ENCODE peak calls at places on chromosomes 2 and 18, in five cellular contexts. Q is fibroblast of lung, P is A673, Z is heart right ventricle, U is A549. T is an unnamed sample.

GRCh38 chr2:71226391-71226964 is 425 bp downstream of the PAIP2B start:
- DNase-seq in Q (no peak), P (peak), Z (peak), U (no peak), T (peak)

GRCh38 chr2:238895901-238896600 is 48.2 kb downstream of the TWIST2 start:
- DNase-seq in Q (peak), P (no peak), Z (peak), U (no peak), T (no peak)

GRCh38 chr2:41294331-41294730 is 753.5 kb upstream of the PKDCC start:
- DNase-seq in Q (no peak), P (no peak), Z (no peak), U (no peak), T (no peak)

GRCh38 chr2:42575458-42576064 is 7.1 kb downstream of the MTA3 start:
- DNase-seq in Q (no peak), P (no peak), Z (no peak), U (no peak), T (no peak)

GRCh38 chr18:55321268-55322175 is 266.5 kb downstream of the TCF4 start:
- DNase-seq in Q (peak), P (peak), Z (peak), U (peak), T (peak)

GRCh38 chr2:37797081-37797480 is 125.6 kb upstream of the CDC42EP3 start:
- DNase-seq in Q (peak), P (no peak), Z (no peak), U (no peak), T (no peak)

GRCh38 chr18:21363411-21363810 is 121.4 kb downstream of the GREB1L start:
- DNase-seq in Q (no peak), P (no peak), Z (no peak), U (no peak), T (no peak)

GRCh38 chr2:120675460-120676130 is 60.1 kb upstream of the GLI2 start:
- DNase-seq in Q (peak), P (peak), Z (peak), U (peak), T (peak)

GRCh38 chr2:230520875-230521155 is 104.8 kb downstream of the SP100 start:
- DNase-seq in Q (peak), P (no peak), Z (no peak), U (peak), T (peak)

GRCh38 chr2:190159453-190159852 is 96.9 kb upstream of the MSTN start:
- DNase-seq in Q (peak), P (no peak), Z (peak), U (no peak), T (no peak)

GRCh38 chr2:135790423-135790822 is 46.6 kb downstream of the LCT start:
- DNase-seq in Q (no peak), P (no peak), Z (no peak), U (no peak), T (no peak)

DNA sequence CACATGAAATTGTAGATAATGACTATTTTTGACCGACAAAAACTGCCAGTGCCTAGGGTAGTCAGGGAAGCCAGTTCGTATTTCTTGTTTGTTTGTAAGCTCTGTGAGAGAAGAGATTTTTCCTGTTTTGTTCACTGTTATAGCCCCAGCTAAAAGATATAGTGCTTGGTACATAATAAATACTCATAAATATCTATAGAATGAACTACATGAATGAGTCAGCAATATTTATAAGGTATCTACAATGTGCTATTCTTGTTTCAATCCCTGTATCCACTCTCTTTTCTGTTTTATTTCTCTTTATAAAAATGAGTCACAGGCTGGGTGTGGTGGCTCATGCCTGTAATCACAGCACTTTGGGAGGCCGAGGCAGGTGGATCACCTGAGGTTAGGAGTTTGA is 275.6 kb upstream of the FANCL start:
- DNase-seq in Q (no peak), P (no peak), Z (no peak), U (no peak), T (no peak)
- H3K27ac ChIP-seq in Q (no peak), P (no peak), Z (no peak), U (no peak), T (no peak)

GRCh38 chr18:70578480-70578879 is 289.6 kb downstream of the SOCS6 start:
- DNase-seq in Q (no peak), P (peak), Z (no peak), U (peak), T (no peak)
- TF ChIP-seq CTCF in Q (no peak), P (peak), Z (no peak), U (peak), T (no peak)

GRCh38 chr2:149218500-149218899 is 111.9 kb upstream of the LYPD6 start:
- DNase-seq in Q (no peak), P (no peak), Z (no peak), U (no peak), T (no peak)

GRCh38 chr2:149223472-149224062 is 106.8 kb upstream of the LYPD6 start:
- DNase-seq in Q (no peak), P (no peak), Z (no peak), U (no peak), T (no peak)

GRCh38 chr2:149221002-149221401 is 109.4 kb upstream of the LYPD6 start:
- DNase-seq in Q (no peak), P (no peak), Z (no peak), U (no peak), T (no peak)

GRCh38 chr2:149221898-149222297 is 108.5 kb upstream of the LYPD6 start:
- DNase-seq in Q (no peak), P (peak), Z (no peak), U (no peak), T (no peak)

GRCh38 chr2:149219853-149220252 is 110.5 kb upstream of the LYPD6 start:
- DNase-seq in Q (no peak), P (no peak), Z (no peak), U (no peak), T (no peak)
- H3K27ac ChIP-seq in Q (no peak), P (no peak), Z (no peak), U (no peak), T (no peak)

GRCh38 chr2:25332571-25332970 is 9.2 kb downstream of the DNMT3A start:
- DNase-seq in Q (no peak), P (no peak), Z (peak), U (no peak), T (no peak)

GRCh38 chr2:25331686-25332365 is 9.9 kb downstream of the DNMT3A start:
- DNase-seq in Q (no peak), P (no peak), Z (no peak), U (no peak), T (no peak)

GRCh38 chr2:25330273-25330672 is 11.5 kb downstream of the DNMT3A start:
- DNase-seq in Q (no peak), P (no peak), Z (no peak), U (no peak), T (no peak)

GRCh38 chr2:25328152-25329085 is 13.3 kb downstream of the DNMT3A start:
- DNase-seq in Q (no peak), P (no peak), Z (no peak), U (no peak), T (no peak)

GRCh38 chr2:25330937-25331336 is 10.8 kb downstream of the DNMT3A start:
- DNase-seq in Q (no peak), P (no peak), Z (no peak), U (no peak), T (no peak)
- TF ChIP-seq CTCF in Q (no peak), P (no peak), Z (no peak), U (no peak), T (no peak)

GRCh38 chr2:64601027-64601767 is 52.5 kb downstream of the SERTAD2 start:
- DNase-seq in Q (peak), P (no peak), Z (no peak), U (no peak), T (no peak)
- H3K27ac ChIP-seq in Q (no peak), P (no peak), Z (no peak), U (no peak), T (no peak)

GRCh38 chr2:234792566-234792965 is 159.3 kb upstream of the SH3BP4 start:
- DNase-seq in Q (no peak), P (peak), Z (no peak), U (no peak), T (no peak)

GRCh38 chr2:234789926-234790325 is 161.9 kb upstream of the SH3BP4 start:
- DNase-seq in Q (no peak), P (no peak), Z (no peak), U (no peak), T (no peak)

GRCh38 chr2:234787114-234787513 is 164.7 kb upstream of the SH3BP4 start:
- DNase-seq in Q (no peak), P (no peak), Z (no peak), U (no peak), T (no peak)

GRCh38 chr2:234793211-234793610 is 158.6 kb upstream of the SH3BP4 start:
- DNase-seq in Q (no peak), P (no peak), Z (no peak), U (no peak), T (no peak)

GRCh38 chr2:234788841-234789240 is 163.0 kb upstream of the SH3BP4 start:
- DNase-seq in Q (no peak), P (no peak), Z (no peak), U (no peak), T (no peak)
- TF ChIP-seq CTCF in Q (no peak), P (no peak), Z (no peak), U (no peak), T (no peak)

GRCh38 chr2:200795044-200795443 is 16.7 kb upstream of the BZW1 start:
- DNase-seq in Q (peak), P (no peak), Z (no peak), U (peak), T (peak)
- H3K27ac ChIP-seq in Q (no peak), P (no peak), Z (no peak), U (peak), T (peak)

GRCh38 chr2:181738074-181738473 is 57.8 kb upstream of the NEUROD1 start:
- DNase-seq in Q (no peak), P (peak), Z (no peak), U (peak), T (no peak)
- TF ChIP-seq CTCF in Q (peak), P (peak), Z (no peak), U (peak), T (no peak)

GRCh38 chr2:106124126-106124756 is 69.9 kb downstream of the UXS1 start:
- DNase-seq in Q (no peak), P (no peak), Z (no peak), U (no peak), T (no peak)

GRCh38 chr2:106126705-106127281 is 67.3 kb downstream of the UXS1 start:
- DNase-seq in Q (no peak), P (no peak), Z (no peak), U (no peak), T (no peak)

GRCh38 chr2:106126295-106126694 is 67.8 kb downstream of the UXS1 start:
- DNase-seq in Q (no peak), P (no peak), Z (no peak), U (no peak), T (no peak)

GRCh38 chr2:106127282-106127771 is 66.8 kb downstream of the UXS1 start:
- DNase-seq in Q (peak), P (no peak), Z (no peak), U (no peak), T (no peak)

DNA sequence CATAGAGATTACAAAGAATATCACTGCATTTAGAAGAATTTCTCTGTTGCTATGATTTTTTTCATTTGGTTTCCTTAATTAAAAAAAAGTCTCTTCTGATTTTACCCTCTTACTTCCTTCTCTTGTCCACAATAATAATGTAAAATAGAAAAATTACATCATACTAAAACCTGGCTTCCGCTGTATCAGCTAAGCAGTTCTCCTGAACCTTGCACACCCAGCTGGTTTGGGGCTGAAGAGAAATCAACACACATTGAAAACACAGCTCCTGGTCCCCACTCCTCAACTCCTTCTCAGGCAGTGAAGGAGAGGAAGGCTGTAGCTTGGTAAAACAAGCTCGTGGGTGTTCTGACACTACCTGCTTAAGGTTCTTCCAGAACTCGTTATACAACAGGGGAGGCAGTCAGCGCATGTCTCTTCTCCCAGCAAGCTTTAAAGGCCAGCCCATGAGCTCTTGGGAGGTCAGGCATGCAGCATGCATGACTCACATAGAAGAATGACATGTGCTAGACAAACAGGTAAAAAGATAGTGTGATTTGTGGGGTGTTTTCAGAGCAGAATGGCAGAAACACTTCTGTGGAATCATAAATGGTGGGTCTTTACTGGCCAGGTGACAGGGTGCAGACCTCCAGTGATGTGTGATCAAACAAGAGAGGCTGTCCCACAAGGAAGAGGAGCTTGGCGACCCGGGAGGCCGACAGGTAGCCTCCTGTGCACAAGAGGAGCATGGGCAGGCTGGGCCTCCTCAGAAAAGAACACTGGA is 69.1 kb downstream of the UXS1 start:
- DNase-seq in Q (no peak), P (no peak), Z (no peak), U (no peak), T (peak)
- H3K27ac ChIP-seq in Q (no peak), P (no peak), Z (no peak), U (no peak), T (no peak)

DNA sequence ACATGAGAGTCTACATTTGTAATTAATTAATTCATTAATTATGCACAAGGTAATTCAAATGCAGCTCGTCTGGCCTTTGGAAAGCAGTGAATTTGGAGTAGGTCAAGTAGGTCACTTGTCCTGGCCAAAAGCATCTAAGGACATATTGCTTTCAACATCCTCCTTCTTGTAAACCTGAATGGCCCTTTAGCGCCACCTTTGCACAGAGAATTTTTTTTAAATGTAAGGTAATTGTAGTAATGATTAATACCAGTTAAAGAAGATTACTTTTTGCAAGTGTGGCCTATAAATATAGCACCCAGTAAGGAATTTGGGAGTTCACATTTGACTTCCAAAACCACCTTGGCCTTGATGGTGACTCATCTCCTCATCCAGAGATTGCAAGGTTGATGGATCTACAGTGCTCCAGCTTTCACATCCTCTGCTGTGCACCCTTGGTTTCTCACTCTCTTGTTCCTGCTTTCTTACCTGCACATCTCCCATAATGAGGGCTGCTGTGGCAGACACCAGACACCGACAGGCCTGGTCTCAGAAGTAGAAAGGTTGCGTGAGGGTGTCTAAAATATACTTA is 481.7 kb downstream of the TGIF1 start:
- DNase-seq in Q (no peak), P (no peak), Z (no peak), U (peak), T (no peak)
- TF ChIP-seq CTCF in Q (no peak), P (peak), Z (no peak), U (no peak), T (no peak)

T was measured in RWPE1.